ENCODE peak calls at places on chromosome 1, in eight cellular contexts. One of them, this sample, is unnamed.

GRCh38 chr1:4603317-4604110 is 50.9 kb upstream of the AJAP1 start:
- DNase-seq in astrocyte of the spinal cord: no peak
- DNase-seq in CD8-positive, alpha-beta T cell: no peak
- DNase-seq in CD4-positive, alpha-beta memory T cell: no peak
- DNase-seq in PC-3: peak
- DNase-seq in Karpas-422: no peak
- DNase-seq in ascending aorta: no peak
- DNase-seq in heart right ventricle: no peak
- DNase-seq in this sample: peak

GRCh38 chr1:69138172-69138571 is 429.6 kb upstream of the LRRC7 start:
- DNase-seq in astrocyte of the spinal cord: no peak
- DNase-seq in CD8-positive, alpha-beta T cell: no peak
- DNase-seq in CD4-positive, alpha-beta memory T cell: no peak
- DNase-seq in PC-3: no peak
- DNase-seq in Karpas-422: no peak
- DNase-seq in ascending aorta: no peak
- DNase-seq in heart right ventricle: no peak
- DNase-seq in this sample: no peak

GRCh38 chr1:150164224-150164623 is 14.5 kb downstream of the PLEKHO1 start:
- DNase-seq in astrocyte of the spinal cord: no peak
- DNase-seq in CD8-positive, alpha-beta T cell: no peak
- DNase-seq in CD4-positive, alpha-beta memory T cell: no peak
- DNase-seq in PC-3: no peak
- DNase-seq in Karpas-422: no peak
- DNase-seq in ascending aorta: no peak
- DNase-seq in heart right ventricle: no peak
- DNase-seq in this sample: no peak

GRCh38 chr1:218336353-218336752 is 8.8 kb upstream of the TGFB2 start:
- DNase-seq in astrocyte of the spinal cord: peak
- DNase-seq in CD8-positive, alpha-beta T cell: no peak
- DNase-seq in CD4-positive, alpha-beta memory T cell: no peak
- DNase-seq in PC-3: no peak
- DNase-seq in Karpas-422: no peak
- DNase-seq in ascending aorta: no peak
- DNase-seq in heart right ventricle: no peak
- DNase-seq in this sample: no peak

GRCh38 chr1:85465099-85465790 is at the start of gene DDAH1:
- DNase-seq in astrocyte of the spinal cord: peak
- DNase-seq in CD8-positive, alpha-beta T cell: no peak
- DNase-seq in CD4-positive, alpha-beta memory T cell: no peak
- DNase-seq in PC-3: peak
- DNase-seq in Karpas-422: no peak
- DNase-seq in ascending aorta: peak
- DNase-seq in heart right ventricle: peak
- DNase-seq in this sample: peak

GRCh38 chr1:150622219-150622975 is 7.0 kb downstream of the ENSA start:
- DNase-seq in astrocyte of the spinal cord: no peak
- DNase-seq in CD8-positive, alpha-beta T cell: no peak
- DNase-seq in CD4-positive, alpha-beta memory T cell: no peak
- DNase-seq in PC-3: peak
- DNase-seq in Karpas-422: no peak
- DNase-seq in ascending aorta: peak
- DNase-seq in heart right ventricle: peak
- DNase-seq in this sample: peak

GRCh38 chr1:2192031-2192995 is 2.3 kb downstream of the FAAP20 start:
- DNase-seq in astrocyte of the spinal cord: peak
- DNase-seq in CD8-positive, alpha-beta T cell: no peak
- DNase-seq in CD4-positive, alpha-beta memory T cell: no peak
- DNase-seq in PC-3: no peak
- DNase-seq in Karpas-422: no peak
- DNase-seq in ascending aorta: no peak
- DNase-seq in heart right ventricle: peak
- DNase-seq in this sample: no peak

GRCh38 chr1:1092890-1093609 is 18.9 kb upstream of the RNF223 start:
- DNase-seq in astrocyte of the spinal cord: no peak
- DNase-seq in CD8-positive, alpha-beta T cell: no peak
- DNase-seq in CD4-positive, alpha-beta memory T cell: no peak
- DNase-seq in PC-3: no peak
- DNase-seq in Karpas-422: no peak
- DNase-seq in ascending aorta: no peak
- DNase-seq in heart right ventricle: no peak
- DNase-seq in this sample: no peak

GRCh38 chr1:115284209-115284608 is 53.8 kb downstream of the NGF start:
- DNase-seq in astrocyte of the spinal cord: no peak
- DNase-seq in CD8-positive, alpha-beta T cell: no peak
- DNase-seq in CD4-positive, alpha-beta memory T cell: no peak
- DNase-seq in PC-3: no peak
- DNase-seq in Karpas-422: no peak
- DNase-seq in ascending aorta: peak
- DNase-seq in heart right ventricle: no peak
- DNase-seq in this sample: no peak

GRCh38 chr1:96367791-96368190 is 353.8 kb upstream of the PTBP2 start:
- DNase-seq in astrocyte of the spinal cord: no peak
- DNase-seq in CD8-positive, alpha-beta T cell: no peak
- DNase-seq in CD4-positive, alpha-beta memory T cell: no peak
- DNase-seq in PC-3: peak
- DNase-seq in Karpas-422: no peak
- DNase-seq in ascending aorta: no peak
- DNase-seq in heart right ventricle: no peak
- DNase-seq in this sample: peak

GRCh38 chr1:246213036-246213435 is 294.0 kb downstream of the SMYD3 start:
- DNase-seq in astrocyte of the spinal cord: no peak
- DNase-seq in CD8-positive, alpha-beta T cell: no peak
- DNase-seq in CD4-positive, alpha-beta memory T cell: no peak
- DNase-seq in PC-3: no peak
- DNase-seq in Karpas-422: no peak
- DNase-seq in ascending aorta: no peak
- DNase-seq in heart right ventricle: no peak
- DNase-seq in this sample: no peak

GRCh38 chr1:98420376-98421097 is 241.0 kb upstream of the SNX7 start:
- DNase-seq in astrocyte of the spinal cord: peak
- DNase-seq in CD8-positive, alpha-beta T cell: no peak
- DNase-seq in CD4-positive, alpha-beta memory T cell: no peak
- DNase-seq in PC-3: peak
- DNase-seq in Karpas-422: no peak
- DNase-seq in ascending aorta: no peak
- DNase-seq in heart right ventricle: no peak
- DNase-seq in this sample: no peak

GRCh38 chr1:211697356-211697755 is 21.9 kb upstream of the NEK2 start:
- DNase-seq in astrocyte of the spinal cord: no peak
- DNase-seq in CD8-positive, alpha-beta T cell: no peak
- DNase-seq in CD4-positive, alpha-beta memory T cell: no peak
- DNase-seq in PC-3: no peak
- DNase-seq in Karpas-422: peak
- DNase-seq in ascending aorta: no peak
- DNase-seq in heart right ventricle: no peak
- DNase-seq in this sample: no peak

GRCh38 chr1:58966103-58966916 is 182.5 kb upstream of the JUN start:
- DNase-seq in astrocyte of the spinal cord: no peak
- DNase-seq in CD8-positive, alpha-beta T cell: no peak
- DNase-seq in CD4-positive, alpha-beta memory T cell: no peak
- DNase-seq in PC-3: no peak
- DNase-seq in Karpas-422: peak
- DNase-seq in ascending aorta: no peak
- DNase-seq in heart right ventricle: no peak
- DNase-seq in this sample: no peak

GRCh38 chr1:191993549-191993948 is 164.7 kb upstream of the RGS18 start:
- DNase-seq in astrocyte of the spinal cord: peak
- DNase-seq in CD8-positive, alpha-beta T cell: no peak
- DNase-seq in CD4-positive, alpha-beta memory T cell: no peak
- DNase-seq in PC-3: peak
- DNase-seq in Karpas-422: peak
- DNase-seq in ascending aorta: no peak
- DNase-seq in heart right ventricle: no peak
- DNase-seq in this sample: no peak

GRCh38 chr1:26210471-26210870 is 20.1 kb downstream of the CATSPER4 start:
- DNase-seq in astrocyte of the spinal cord: no peak
- DNase-seq in CD8-positive, alpha-beta T cell: no peak
- DNase-seq in CD4-positive, alpha-beta memory T cell: no peak
- DNase-seq in PC-3: no peak
- DNase-seq in Karpas-422: no peak
- DNase-seq in ascending aorta: no peak
- DNase-seq in heart right ventricle: no peak
- DNase-seq in this sample: no peak

GRCh38 chr1:110960777-110961420 is 2.8 kb downstream of the LRIF1 start:
- DNase-seq in astrocyte of the spinal cord: no peak
- DNase-seq in CD8-positive, alpha-beta T cell: no peak
- DNase-seq in CD4-positive, alpha-beta memory T cell: no peak
- DNase-seq in PC-3: no peak
- DNase-seq in Karpas-422: no peak
- DNase-seq in ascending aorta: no peak
- DNase-seq in heart right ventricle: no peak
- DNase-seq in this sample: no peak
- H3K4me3 ChIP-seq in astrocyte of the spinal cord: no peak
- H3K4me3 ChIP-seq in CD8-positive, alpha-beta T cell: no peak
- H3K4me3 ChIP-seq in CD4-positive, alpha-beta memory T cell: no peak
- H3K4me3 ChIP-seq in PC-3: peak
- H3K4me3 ChIP-seq in Karpas-422: no peak
- H3K4me3 ChIP-seq in ascending aorta: no peak
- H3K4me3 ChIP-seq in heart right ventricle: no peak
- H3K4me3 ChIP-seq in this sample: no peak

DNA sequence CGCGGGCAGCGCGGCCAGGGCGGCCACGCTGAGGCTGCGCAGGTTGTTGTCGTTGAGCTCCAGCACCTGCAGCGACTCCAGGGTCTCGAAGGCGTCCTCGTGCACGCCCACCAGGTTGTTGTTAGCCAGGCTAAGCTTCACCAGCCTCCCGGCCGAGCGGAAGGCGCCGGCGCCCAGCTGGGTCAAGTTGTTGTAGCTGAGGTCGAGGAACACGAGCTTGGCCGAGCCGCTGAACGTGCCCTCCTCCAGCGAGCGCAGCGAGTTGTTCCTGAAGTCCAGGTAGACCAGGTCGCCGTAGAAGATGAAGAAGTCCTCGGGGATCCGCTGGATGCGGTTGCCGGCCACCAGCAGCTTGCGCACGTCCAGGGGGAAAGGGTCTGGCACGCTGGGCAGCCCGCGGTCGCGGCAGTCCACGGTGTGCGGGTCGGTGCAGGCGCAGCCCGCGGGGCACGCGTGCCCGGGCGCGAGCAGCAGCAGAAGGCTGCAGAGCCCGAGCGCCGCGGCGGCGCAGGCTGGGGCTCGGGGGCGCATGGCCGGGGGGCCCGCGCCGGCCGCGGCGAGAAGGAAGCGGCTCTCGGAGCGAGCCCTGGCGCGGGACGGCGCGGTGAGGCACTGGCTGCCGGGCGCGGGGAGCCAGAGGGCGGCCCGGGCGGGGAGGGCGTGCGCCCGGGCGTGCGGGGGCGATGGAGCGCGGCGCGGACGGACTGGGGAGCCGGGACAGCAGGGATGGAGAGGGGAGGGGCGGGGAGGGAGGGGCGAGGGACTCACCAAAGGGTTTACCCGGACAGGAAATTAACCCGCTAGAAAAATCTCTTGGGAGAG is 529 bp downstream of the LRRC38 start:
- DNase-seq in astrocyte of the spinal cord: no peak
- DNase-seq in CD8-positive, alpha-beta T cell: no peak
- DNase-seq in CD4-positive, alpha-beta memory T cell: no peak
- DNase-seq in PC-3: no peak
- DNase-seq in Karpas-422: no peak
- DNase-seq in ascending aorta: no peak
- DNase-seq in heart right ventricle: no peak
- DNase-seq in this sample: no peak
- H3K4me3 ChIP-seq in astrocyte of the spinal cord: no peak
- H3K4me3 ChIP-seq in CD8-positive, alpha-beta T cell: no peak
- H3K4me3 ChIP-seq in CD4-positive, alpha-beta memory T cell: no peak
- H3K4me3 ChIP-seq in PC-3: peak
- H3K4me3 ChIP-seq in Karpas-422: no peak
- H3K4me3 ChIP-seq in ascending aorta: no peak
- H3K4me3 ChIP-seq in heart right ventricle: no peak
- H3K4me3 ChIP-seq in this sample: peak

DNA sequence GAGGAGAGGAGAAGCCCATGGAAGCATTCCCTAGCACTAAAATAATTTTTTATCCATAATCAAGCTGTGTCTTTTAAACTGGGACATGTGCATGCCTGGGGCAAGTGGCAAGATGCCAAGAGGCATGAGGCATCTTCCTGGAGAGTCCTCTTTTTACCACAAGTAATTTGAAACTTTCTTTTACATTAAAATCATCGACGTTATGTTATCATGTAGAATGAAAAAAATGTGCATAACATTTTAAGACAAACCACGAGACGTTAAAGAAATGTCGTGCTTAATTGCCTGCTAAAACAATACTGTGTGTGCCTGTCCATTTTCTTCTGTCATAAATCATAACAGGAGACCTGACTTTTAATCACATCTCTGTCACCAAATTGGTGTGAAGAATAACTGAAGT is 1.5 kb downstream of the STYXL2 start:
- DNase-seq in astrocyte of the spinal cord: peak
- DNase-seq in CD8-positive, alpha-beta T cell: no peak
- DNase-seq in CD4-positive, alpha-beta memory T cell: no peak
- DNase-seq in PC-3: peak
- DNase-seq in Karpas-422: no peak
- DNase-seq in ascending aorta: no peak
- DNase-seq in heart right ventricle: no peak
- DNase-seq in this sample: peak
- H3K4me3 ChIP-seq in astrocyte of the spinal cord: no peak
- H3K4me3 ChIP-seq in CD8-positive, alpha-beta T cell: no peak
- H3K4me3 ChIP-seq in CD4-positive, alpha-beta memory T cell: no peak
- H3K4me3 ChIP-seq in PC-3: peak
- H3K4me3 ChIP-seq in Karpas-422: no peak
- H3K4me3 ChIP-seq in ascending aorta: peak
- H3K4me3 ChIP-seq in heart right ventricle: peak
- H3K4me3 ChIP-seq in this sample: no peak

GRCh38 chr1:154199563-154199879 is 6.6 kb downstream of the CFAP141 start:
- DNase-seq in astrocyte of the spinal cord: no peak
- DNase-seq in CD8-positive, alpha-beta T cell: no peak
- DNase-seq in CD4-positive, alpha-beta memory T cell: no peak
- DNase-seq in PC-3: no peak
- DNase-seq in Karpas-422: no peak
- DNase-seq in ascending aorta: no peak
- DNase-seq in heart right ventricle: no peak
- DNase-seq in this sample: no peak

GRCh38 chr1:154193821-154194220 is 1.9 kb upstream of the TPM3 start:
- DNase-seq in astrocyte of the spinal cord: no peak
- DNase-seq in CD8-positive, alpha-beta T cell: no peak
- DNase-seq in CD4-positive, alpha-beta memory T cell: no peak
- DNase-seq in PC-3: peak
- DNase-seq in Karpas-422: no peak
- DNase-seq in ascending aorta: no peak
- DNase-seq in heart right ventricle: peak
- DNase-seq in this sample: peak

DNA sequence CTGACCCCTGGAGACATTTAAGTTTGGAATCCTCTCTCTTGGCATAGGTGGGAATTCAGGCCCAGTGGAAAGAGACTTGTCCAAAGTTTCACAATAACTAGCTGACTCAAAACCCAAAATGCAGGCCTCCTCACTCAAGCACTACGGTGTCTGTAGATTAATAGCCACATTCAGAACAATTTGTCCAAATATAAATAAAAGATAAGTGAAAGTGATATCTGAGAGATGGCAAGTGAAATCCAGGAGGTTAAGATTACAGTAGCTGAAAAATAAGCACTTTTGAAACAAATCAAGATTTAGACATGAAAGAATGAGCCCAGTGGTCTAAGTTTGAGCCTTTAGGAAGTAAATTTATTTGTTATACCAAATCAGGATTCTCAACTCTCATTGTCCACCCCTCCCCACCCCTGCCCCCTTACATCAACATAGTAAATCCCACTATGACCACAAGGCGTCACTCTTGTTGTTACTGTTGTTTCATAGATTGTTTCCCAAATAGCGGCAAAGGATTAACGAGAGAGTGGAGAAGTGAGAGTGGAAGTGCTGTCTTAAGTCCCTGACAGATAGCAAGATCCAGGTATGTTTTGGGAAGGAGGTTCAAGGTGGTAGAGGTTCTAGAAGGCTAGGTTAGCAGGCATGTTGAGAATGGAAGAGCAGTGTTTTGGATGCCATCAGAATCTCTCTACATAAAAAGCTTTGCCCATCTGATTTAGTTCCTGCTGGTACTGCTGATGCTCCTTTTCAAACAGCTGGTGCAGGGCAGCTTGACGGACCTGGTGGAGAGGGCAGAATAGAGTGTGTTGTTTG is 7.1 kb upstream of the TPM3 start:
- DNase-seq in astrocyte of the spinal cord: peak
- DNase-seq in CD8-positive, alpha-beta T cell: peak
- DNase-seq in CD4-positive, alpha-beta memory T cell: peak
- DNase-seq in PC-3: peak
- DNase-seq in Karpas-422: peak
- DNase-seq in ascending aorta: peak
- DNase-seq in heart right ventricle: peak
- DNase-seq in this sample: peak
- H3K4me3 ChIP-seq in astrocyte of the spinal cord: peak
- H3K4me3 ChIP-seq in CD8-positive, alpha-beta T cell: no peak
- H3K4me3 ChIP-seq in CD4-positive, alpha-beta memory T cell: no peak
- H3K4me3 ChIP-seq in PC-3: peak
- H3K4me3 ChIP-seq in Karpas-422: no peak
- H3K4me3 ChIP-seq in ascending aorta: peak
- H3K4me3 ChIP-seq in heart right ventricle: no peak
- H3K4me3 ChIP-seq in this sample: no peak